ENCODE peak calls at places on chromosomes 5 and 9, in seven cellular contexts. B is lower lobe of right lung, K is brain microvascular endothelial cell, I is GM06990, U is lung, A is right atrium auricular region, S is transverse colon. F is an unnamed sample. For H3K36me3, the result is how much of the 10 kb centered on the place peaks cover.

GRCh38 chr9:116842658-116843057 is 155.6 kb downstream of the TRIM32 start:
- DNase-seq in B (no peak), K (no peak), I (no peak), U (no peak), A (no peak), S (no peak), F (no peak)

GRCh38 chr5:102971693-102972293 is 148.1 kb downstream of the GIN1 start:
- DNase-seq in B (no peak), K (no peak), I (no peak), U (no peak), A (no peak), S (no peak), F (peak)

GRCh38 chr9:136057236-136058151 is 37.6 kb downstream of the NACC2 start:
- DNase-seq in B (no peak), K (no peak), I (peak), U (no peak), A (no peak), S (no peak), F (no peak)

GRCh38 chr9:136437839-136438547 is 1.7 kb downstream of the INPP5E start:
- DNase-seq in B (no peak), K (no peak), I (no peak), U (no peak), A (no peak), S (no peak), F (no peak)

GRCh38 chr9:85941966-85942912 is 1.3 kb downstream of the NAA35 start:
- DNase-seq in B (no peak), K (no peak), I (no peak), U (no peak), A (no peak), S (peak), F (no peak)

GRCh38 chr5:146409081-146409671 is 38.0 kb upstream of the TCERG1 start:
- DNase-seq in B (no peak), K (peak), I (no peak), U (no peak), A (no peak), S (no peak), F (peak)

GRCh38 chr5:36958612-36959011 is 82.0 kb downstream of the NIPBL start:
- DNase-seq in B (no peak), K (no peak), I (no peak), U (no peak), A (no peak), S (no peak), F (no peak)

GRCh38 chr5:147439253-147439652 is 70.6 kb downstream of the DPYSL3 start:
- DNase-seq in B (no peak), K (peak), I (no peak), U (no peak), A (no peak), S (no peak), F (no peak)

GRCh38 chr5:157603333-157604190 is 28.0 kb upstream of the ADAM19 start:
- DNase-seq in B (no peak), K (peak), I (peak), U (no peak), A (no peak), S (no peak), F (peak)

GRCh38 chr5:136034492-136034891 is 5.7 kb downstream of the TGFBI start:
- DNase-seq in B (no peak), K (no peak), I (no peak), U (no peak), A (no peak), S (no peak), F (no peak)

GRCh38 chr9:19493174-19493811 is 84.5 kb downstream of the ACER2 start:
- DNase-seq in B (peak), K (peak), I (peak), U (peak), A (peak), S (peak), F (no peak)

GRCh38 chr9:82934949-82935348 is 128.0 kb downstream of the RASEF start:
- DNase-seq in B (no peak), K (peak), I (no peak), U (no peak), A (no peak), S (no peak), F (no peak)

GRCh38 chr9:36986548-36987408 is 47.3 kb downstream of the PAX5 start:
- DNase-seq in B (no peak), K (no peak), I (no peak), U (no peak), A (no peak), S (no peak), F (no peak)

GRCh38 chr5:57494104-57495098 is 11.8 kb upstream of the ACTBL2 start:
- DNase-seq in B (peak), K (peak), I (no peak), U (peak), A (peak), S (peak), F (peak)

GRCh38 chr5:6466975-6467567 is 18.4 kb downstream of the UBE2QL1 start:
- DNase-seq in B (no peak), K (no peak), I (no peak), U (no peak), A (no peak), S (no peak), F (no peak)

GRCh38 chr5:126801174-126801991 is 24.4 kb downstream of the LMNB1 start:
- DNase-seq in B (no peak), K (no peak), I (no peak), U (no peak), A (no peak), S (no peak), F (no peak)

GRCh38 chr5:170270670-170271069 is 26.9 kb downstream of the LCP2 start:
- DNase-seq in B (no peak), K (no peak), I (no peak), U (no peak), A (no peak), S (no peak), F (no peak)

GRCh38 chr5:55407059-55407684 is 99.4 kb downstream of the MTREX start:
- DNase-seq in B (no peak), K (peak), I (no peak), U (no peak), A (no peak), S (no peak), F (no peak)

GRCh38 chr5:71905804-71906711 is 187.0 kb downstream of the CARTPT start:
- DNase-seq in B (no peak), K (no peak), I (no peak), U (no peak), A (no peak), S (no peak), F (no peak)

GRCh38 chr5:142486581-142486980 is 161.8 kb upstream of the SPRY4 start:
- DNase-seq in B (no peak), K (peak), I (no peak), U (no peak), A (no peak), S (no peak), F (no peak)

GRCh38 chr5:151470440-151470839 is 23.0 kb downstream of the SLC36A1 start:
- DNase-seq in B (no peak), K (no peak), I (no peak), U (no peak), A (no peak), S (no peak), F (no peak)

DNA sequence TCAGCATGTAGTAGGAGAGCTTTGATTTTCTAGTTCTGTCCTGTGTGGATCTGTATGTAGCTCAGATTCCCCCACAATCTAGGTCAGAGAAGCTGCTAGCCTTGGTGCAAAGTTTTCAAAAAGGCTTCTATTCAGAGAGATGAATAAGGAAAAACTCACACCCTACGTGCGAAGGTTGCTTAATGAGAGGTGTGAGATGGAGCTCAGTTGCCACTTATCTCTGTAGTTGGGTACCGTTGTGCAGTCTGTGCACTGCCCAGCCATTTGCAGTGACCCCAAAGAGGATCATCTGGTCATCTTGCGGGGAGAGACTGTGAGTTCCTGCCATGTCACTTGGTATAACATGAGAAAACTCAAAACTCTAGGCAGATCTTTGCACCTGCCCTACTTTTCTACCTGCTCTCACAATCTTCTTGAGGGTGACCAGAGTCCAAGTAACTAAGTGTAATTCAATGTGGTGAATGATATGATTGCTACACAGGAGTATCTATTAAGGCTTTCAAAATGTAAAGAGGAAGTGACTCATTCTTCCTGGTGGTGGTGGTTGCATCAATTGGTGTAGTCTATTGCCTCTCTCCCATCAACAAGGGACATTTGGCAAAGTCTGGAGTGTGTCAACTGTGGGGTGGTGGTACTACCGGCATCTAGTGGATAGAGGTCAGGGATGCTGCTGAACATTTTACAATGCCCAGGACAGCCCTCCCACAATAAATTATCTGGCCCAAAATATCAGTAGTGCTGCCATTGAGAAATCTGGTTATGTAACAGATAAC is 65.2 kb downstream of the TMC1 start:
- DNase-seq in B (no peak), K (peak), I (no peak), U (peak), A (peak), S (peak), F (peak)
- TF ChIP-seq CTCF in B (no peak), K (peak), I (no peak), U (no peak), A (no peak), S (no peak), F (peak)

GRCh38 chr5:131082034-131082550 is 83.0 kb downstream of the HINT1 start:
- DNase-seq in B (no peak), K (no peak), I (no peak), U (no peak), A (no peak), S (no peak), F (no peak)
- H3K4me3 ChIP-seq in B (no peak), K (no peak), I (no peak), U (no peak), A (no peak), S (no peak), F (no peak)

DNA sequence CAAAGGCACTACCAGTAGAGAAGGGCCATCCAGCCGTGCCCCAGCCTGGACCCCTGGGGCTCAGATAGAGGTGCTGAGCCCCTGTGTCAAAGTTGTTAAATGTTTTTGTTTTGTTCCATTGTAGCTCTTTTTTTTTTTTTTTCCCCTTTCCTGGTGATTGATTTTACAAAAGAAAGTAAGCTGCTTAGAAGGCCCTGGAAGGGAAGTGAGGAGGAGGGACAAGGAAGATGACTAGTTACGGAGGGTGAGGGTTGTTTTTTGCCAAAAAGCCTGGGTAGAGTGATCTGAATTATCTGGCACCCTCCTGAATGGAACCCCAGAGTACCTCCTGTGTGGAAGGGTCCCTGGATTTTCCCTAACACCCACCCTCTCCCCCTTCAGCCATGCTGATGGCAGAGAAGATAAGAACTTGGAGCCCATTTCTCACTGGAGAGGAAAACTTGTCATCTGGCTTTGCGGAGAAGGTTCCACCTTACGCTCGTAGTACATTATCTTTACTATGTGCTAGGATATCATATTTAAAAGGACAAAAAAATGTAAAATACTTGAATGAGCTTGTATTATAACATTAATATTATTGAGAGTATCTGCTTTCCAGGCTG is 33.4 kb downstream of the FAXDC2 start:
- DNase-seq in B (no peak), K (no peak), I (no peak), U (no peak), A (no peak), S (no peak), F (no peak)
- H3K36me3 ChIP-seq in B (half or more), K (half or more), I (under half), U (under half), A (half or more), S (under half), F (under half)

DNA sequence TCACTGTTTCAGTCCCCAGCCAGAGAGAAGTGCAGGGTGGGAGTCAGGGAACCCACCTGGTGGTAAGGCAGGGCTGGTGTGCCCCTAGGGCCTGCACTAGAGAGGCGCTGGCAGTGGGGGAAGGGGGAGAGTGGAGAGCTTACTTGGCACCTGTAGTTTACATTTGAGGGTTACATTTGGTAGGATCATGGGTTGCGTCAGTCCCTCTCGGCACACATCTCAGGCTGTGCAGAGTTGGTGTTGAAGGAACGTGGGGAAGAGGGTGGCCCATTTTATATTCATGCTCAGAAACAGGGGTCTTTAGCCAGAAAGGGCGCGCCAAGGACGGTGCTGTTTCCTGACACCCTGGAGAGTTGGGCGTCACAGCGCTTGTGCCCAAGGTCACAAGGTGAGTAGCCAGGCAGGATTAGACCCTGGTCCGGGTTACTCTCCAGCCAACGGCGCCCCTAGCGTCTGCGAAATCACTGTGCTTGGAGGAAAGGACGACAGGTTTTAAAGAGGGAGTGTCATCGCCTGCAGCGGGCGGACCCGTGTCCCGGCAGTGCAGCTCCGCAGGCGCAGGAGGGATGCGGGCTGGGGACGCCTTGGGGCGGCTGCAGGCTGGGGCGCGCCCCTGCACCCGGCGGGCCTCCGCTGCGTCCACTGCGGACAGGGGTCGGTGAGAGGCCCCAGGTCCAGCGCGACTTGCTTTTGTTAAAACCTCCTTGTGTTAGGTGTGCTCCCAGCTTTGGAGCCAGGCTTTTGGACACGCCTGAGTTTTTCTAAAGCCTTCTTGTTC is 272.6 kb downstream of the FANCC start:
- DNase-seq in B (peak), K (no peak), I (no peak), U (no peak), A (no peak), S (peak), F (no peak)
- TF ChIP-seq CTCF in B (no peak), K (peak), I (no peak), U (no peak), A (peak), S (peak), F (peak)

DNA sequence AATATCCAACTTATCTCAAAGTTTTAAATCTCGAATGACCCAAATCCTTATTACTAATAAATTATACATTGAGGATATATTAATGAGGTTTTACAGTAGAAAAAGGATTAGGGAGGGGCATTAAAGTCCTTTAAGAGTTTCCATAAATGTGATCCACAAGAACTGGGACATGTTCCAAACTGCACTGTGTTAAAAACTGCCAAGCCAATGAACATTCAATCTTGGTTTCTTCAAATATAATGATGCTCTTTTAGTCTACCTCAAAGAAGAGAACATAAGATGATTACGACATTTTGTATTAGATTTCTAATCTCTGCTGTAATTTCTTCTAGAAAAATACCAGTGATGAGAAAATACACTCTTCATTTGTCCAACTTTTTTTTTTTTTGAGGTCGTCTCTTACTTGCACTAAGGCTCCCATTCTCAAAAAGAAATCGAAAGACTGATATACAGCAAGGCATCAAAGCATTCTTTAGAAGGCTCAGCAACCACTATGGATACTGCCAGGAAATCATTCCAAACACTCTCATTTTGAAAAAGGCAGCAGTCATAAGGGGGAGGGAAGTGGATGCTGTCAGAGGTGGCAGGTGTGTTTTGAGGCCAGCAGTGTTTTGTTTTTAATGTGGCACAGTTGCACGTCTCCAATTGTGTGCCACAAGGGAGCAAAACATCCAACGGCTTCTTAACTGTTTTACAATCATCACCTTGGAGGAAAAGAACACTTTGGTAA is 1.6 kb downstream of the PTAR1 start:
- DNase-seq in B (no peak), K (no peak), I (no peak), U (no peak), A (no peak), S (no peak), F (no peak)
- H3K4me3 ChIP-seq in B (peak), K (peak), I (peak), U (no peak), A (peak), S (no peak), F (peak)

DNA sequence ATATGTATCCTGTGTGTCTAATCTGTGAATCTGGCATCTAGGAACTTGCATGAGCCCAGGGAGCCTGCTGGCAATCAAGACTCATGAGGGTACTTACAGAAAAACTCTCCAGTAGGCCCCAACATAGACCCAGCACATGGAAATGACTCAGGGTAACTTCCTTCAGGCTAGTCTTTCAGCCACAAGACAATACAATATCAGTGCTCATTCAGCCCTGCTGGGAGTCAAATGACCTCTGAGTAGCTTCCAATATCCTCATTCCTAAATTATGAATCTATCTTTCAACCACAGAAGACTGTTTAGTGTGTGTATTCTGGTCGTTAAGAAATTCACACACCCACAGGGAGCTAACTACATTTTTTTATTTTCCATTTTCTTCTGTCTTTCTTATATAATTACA is 1273.0 kb downstream of the EFNA5 start:
- DNase-seq in B (no peak), K (peak), I (no peak), U (no peak), A (no peak), S (no peak), F (peak)
- H3K36me3 ChIP-seq in B (under half), K (under half), I (under half), U (under half), A (under half), S (under half), F (under half)

F was measured in BJ.